ENCODE peak calls at places on chromosome 7, in four cellular contexts. X is K562, Q is SK-N-MC, U is stomach. C is an unnamed sample.

GRCh38 chr7:120834726-120835125 is 23.2 kb downstream of the TSPAN12 start:
- DNase-seq in X (no peak), Q (no peak), U (no peak), C (no peak)

GRCh38 chr7:81482600-81483186 is 287.2 kb downstream of the HGF start:
- DNase-seq in X (peak; percentile 15), Q (peak; percentile 45), U (no peak), C (no peak)

GRCh38 chr7:142482899-142483658 is 225.2 kb upstream of the PRSS58 start:
- DNase-seq in X (peak; percentile 49), Q (no peak), U (peak; percentile 54), C (no peak)

GRCh38 chr7:30923774-30924413 is 12.2 kb downstream of the AQP1 start:
- DNase-seq in X (no peak), Q (no peak), U (peak; percentile 4), C (no peak)

GRCh38 chr7:54802841-54803240 is 43.8 kb upstream of the SEC61G start:
- DNase-seq in X (no peak), Q (no peak), U (no peak), C (no peak)

GRCh38 chr7:43117025-43117424 is 4.6 kb downstream of the HECW1 start:
- DNase-seq in X (no peak), Q (no peak), U (no peak), C (no peak)

GRCh38 chr7:72435366-72435765 is 23.2 kb upstream of the CALN1 start:
- DNase-seq in X (no peak), Q (no peak), U (no peak), C (no peak)

GRCh38 chr7:67019562-67020390 is 23.1 kb downstream of the TYW1 start:
- DNase-seq in X (peak; percentile 83), Q (no peak), U (no peak), C (no peak)

GRCh38 chr7:150824379-150825177 is 24.0 kb downstream of the TMEM176A start:
- DNase-seq in X (peak; percentile 94), Q (no peak), U (no peak), C (no peak)

GRCh38 chr7:55133630-55134392 is 115.0 kb downstream of the EGFR start:
- DNase-seq in X (peak; percentile 62), Q (no peak), U (peak; percentile 51), C (peak; percentile 92)

GRCh38 chr7:78413568-78413967 is 615.0 kb downstream of the PHTF2 start:
- DNase-seq in X (no peak), Q (no peak), U (no peak), C (no peak)

GRCh38 chr7:140625908-140626868 is 14.4 kb downstream of the DENND2A start:
- DNase-seq in X (no peak), Q (peak; percentile 5), U (peak; percentile 72), C (no peak)

GRCh38 chr7:159084069-159084801 is 60.4 kb downstream of the VIPR2 start:
- DNase-seq in X (no peak), Q (no peak), U (no peak), C (no peak)

GRCh38 chr7:1707756-1708611 is 37.9 kb downstream of the ELFN1 start:
- DNase-seq in X (no peak), Q (no peak), U (no peak), C (no peak)

GRCh38 chr7:128035712-128036111 is 4.5 kb upstream of the LRRC4 start:
- DNase-seq in X (peak; percentile 51), Q (no peak), U (no peak), C (no peak)

GRCh38 chr7:23012797-23013714 is 874 bp downstream of the HYCC1 start:
- DNase-seq in X (peak; percentile 36), Q (no peak), U (no peak), C (no peak)

GRCh38 chr7:155839461-155839860 is 27.2 kb upstream of the SHH start:
- DNase-seq in X (no peak), Q (no peak), U (no peak), C (no peak)

GRCh38 chr7:85833071-85833470 is 646.2 kb upstream of the SEMA3D start:
- DNase-seq in X (no peak), Q (no peak), U (no peak), C (no peak)

GRCh38 chr7:73900286-73900685 is 39.3 kb downstream of the TMEM270 start:
- DNase-seq in X (no peak), Q (no peak), U (no peak), C (no peak)

GRCh38 chr7:73838642-73839041 is 3.7 kb downstream of the METTL27 start:
- DNase-seq in X (no peak), Q (no peak), U (no peak), C (no peak)

DNA sequence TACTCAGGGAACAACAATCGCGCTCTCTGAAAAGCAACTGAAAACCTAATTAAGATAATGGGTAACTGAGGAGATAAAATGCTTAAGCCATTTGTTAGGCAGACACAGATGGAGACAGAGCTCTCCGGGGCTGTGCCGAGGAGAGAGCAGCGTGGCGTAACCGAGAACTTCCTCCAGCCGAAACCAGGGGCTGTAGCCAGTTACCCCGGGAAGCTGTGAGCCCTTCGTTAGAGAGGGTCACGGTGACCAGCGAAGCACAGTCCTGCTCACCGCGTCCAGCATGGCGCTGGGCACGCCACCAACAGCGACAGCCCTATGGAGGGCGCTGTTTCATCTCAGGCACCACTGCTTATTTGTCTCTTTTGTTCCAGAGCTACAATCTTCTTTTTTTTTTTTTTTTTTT is 16.1 kb downstream of the PAPOLB start:
- DNase-seq in X (peak; percentile 69), Q (no peak), U (no peak), C (no peak)
- H3K4me3 ChIP-seq in X (peak overlapping the region; percentile 24), Q (no peak overlapping the region), U (no peak overlapping the region), C (peak overlapping the region; percentile 32)

DNA sequence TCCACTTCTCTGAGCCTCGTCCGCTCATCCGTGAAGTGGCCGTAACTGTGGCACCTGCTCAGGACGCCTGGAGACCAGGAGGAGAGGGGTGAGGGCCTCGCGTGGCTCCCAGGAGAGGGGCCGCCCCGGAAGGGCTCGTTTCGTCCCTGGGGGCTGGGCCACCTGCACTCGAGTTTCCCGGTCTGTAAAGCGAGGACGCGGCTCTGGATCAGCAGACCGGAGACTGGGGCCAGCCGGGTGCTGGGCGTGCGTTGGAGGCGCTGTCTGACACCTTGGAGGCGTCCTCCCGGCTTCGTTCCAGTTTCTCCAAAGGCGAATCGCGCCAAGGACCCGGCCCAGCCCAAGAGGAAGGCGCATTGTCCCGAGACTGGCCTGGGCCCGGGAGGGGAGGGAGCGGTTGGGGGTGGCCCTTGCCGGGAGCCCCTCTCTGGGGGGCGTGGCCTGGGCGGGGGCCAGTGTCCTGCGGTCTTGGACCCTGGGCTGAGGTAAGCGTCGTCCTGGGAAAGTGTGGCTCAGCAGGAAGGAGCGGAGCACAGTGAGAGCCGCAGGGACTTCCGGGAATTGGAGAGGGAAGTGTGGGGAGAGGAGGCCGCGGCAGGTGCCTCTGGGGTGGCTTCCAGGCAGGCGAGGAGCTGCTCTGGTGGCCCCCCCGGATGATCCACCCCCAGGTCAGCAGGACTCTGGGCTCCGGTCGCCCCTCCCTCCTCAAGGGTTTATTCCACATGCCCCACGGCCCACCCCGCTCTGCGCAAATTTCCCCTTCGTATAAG is 89.7 kb downstream of the FOXL3 start:
- DNase-seq in X (peak; percentile 12), Q (no peak), U (peak; percentile 25), C (no peak)
- H3K4me3 ChIP-seq in X (no peak overlapping the region), Q (no peak overlapping the region), U (peak overlapping the region; percentile 29), C (no peak overlapping the region)

GRCh38 chr7:76375251-76375650 is 16.5 kb upstream of the YWHAG start:
- DNase-seq in X (no peak), Q (no peak), U (no peak), C (no peak)

GRCh38 chr7:76381814-76382213 is 23.0 kb upstream of the YWHAG start:
- DNase-seq in X (no peak), Q (no peak), U (no peak), C (no peak)

GRCh38 chr7:76383089-76383944 is 24.5 kb upstream of the YWHAG start:
- DNase-seq in X (peak; percentile 97), Q (no peak), U (no peak), C (no peak)

GRCh38 chr7:76377186-76377918 is 18.6 kb upstream of the YWHAG start:
- DNase-seq in X (no peak), Q (no peak), U (no peak), C (no peak)

GRCh38 chr7:76380623-76380966 is 21.8 kb upstream of the YWHAG start:
- DNase-seq in X (no peak), Q (no peak), U (no peak), C (no peak)
- H3K4me3 ChIP-seq in X (no peak overlapping the region), Q (no peak overlapping the region), U (peak overlapping the region; percentile 43), C (no peak overlapping the region)

GRCh38 chr7:69823151-69823744 is 225.0 kb downstream of the AUTS2 start:
- DNase-seq in X (no peak), Q (no peak), U (no peak), C (no peak)

GRCh38 chr7:69820479-69821192 is 222.4 kb downstream of the AUTS2 start:
- DNase-seq in X (no peak), Q (no peak), U (no peak), C (no peak)

GRCh38 chr7:69826283-69826682 is 228.0 kb downstream of the AUTS2 start:
- DNase-seq in X (no peak), Q (no peak), U (no peak), C (no peak)

GRCh38 chr7:69827140-69827919 is 229.1 kb downstream of the AUTS2 start:
- DNase-seq in X (no peak), Q (no peak), U (no peak), C (no peak)

DNA sequence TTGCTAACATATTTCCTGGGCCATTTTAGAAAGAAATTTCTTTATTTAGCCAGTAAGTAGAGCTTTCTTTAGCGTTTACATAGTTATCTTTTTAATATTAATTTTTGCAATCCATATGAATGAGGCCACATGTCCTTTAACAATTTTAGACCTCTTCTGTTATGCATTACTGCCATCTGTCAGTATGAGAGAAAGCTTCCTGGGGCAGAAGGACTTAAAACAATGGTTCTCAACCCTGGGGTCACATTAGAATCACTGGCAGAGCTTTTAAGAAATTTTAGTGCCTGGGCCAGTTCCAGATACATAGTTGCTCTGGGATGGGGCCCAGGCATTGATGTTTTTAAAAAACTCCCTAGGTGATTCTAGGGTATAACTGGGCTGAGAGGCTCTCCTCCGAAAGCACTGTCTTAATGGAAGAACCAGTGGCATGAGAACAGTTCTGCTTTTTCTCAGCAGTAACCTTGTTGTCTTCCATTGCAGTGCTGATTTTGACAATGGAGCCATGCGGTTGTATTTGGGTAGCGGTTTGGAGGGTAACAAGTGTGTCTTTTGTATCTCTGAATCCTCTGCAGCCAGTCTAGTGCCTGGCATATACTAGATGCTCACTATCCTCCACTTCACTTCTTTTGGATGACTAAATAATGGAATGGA is 226.9 kb downstream of the AUTS2 start:
- DNase-seq in X (no peak), Q (no peak), U (no peak), C (no peak)
- H3K4me3 ChIP-seq in X (no peak overlapping the region), Q (no peak overlapping the region), U (no peak overlapping the region), C (no peak overlapping the region)

GRCh38 chr7:20786049-20786412 is 655 bp downstream of the SP8 start:
- DNase-seq in X (no peak), Q (no peak), U (no peak), C (no peak)
- H3K4me3 ChIP-seq in X (peak overlapping the region; percentile 68), Q (peak overlapping the region; percentile 75), U (no peak overlapping the region), C (peak overlapping the region; percentile 31)

GRCh38 chr7:135160098-135160857 is 10.2 kb downstream of the CYREN start:
- DNase-seq in X (peak; percentile 66), Q (no peak), U (no peak), C (no peak)
- H3K4me3 ChIP-seq in X (no peak overlapping the region), Q (no peak overlapping the region), U (no peak overlapping the region), C (no peak overlapping the region)

C was measured in retinal pigment epithelial cell.